ENCODE peak calls at places on chromosome 17, in six cellular contexts. C, R, U, F, B and X are unnamed samples.

GRCh38 chr17:43994272-43995149 is 9.9 kb upstream of the NAGS start:
- DNase-seq in R (peak), U (peak), C (peak), F (peak), B (peak), X (peak)

GRCh38 chr17:41919840-41920579 is 1.3 kb upstream of the ACLY start:
- DNase-seq in U (peak), F (peak), R (no peak), B (no peak), C (no peak), X (peak)

GRCh38 chr17:72591500-72592241 is 470.9 kb downstream of the SOX9 start:
- DNase-seq in F (peak), C (no peak), U (peak), B (no peak), R (no peak), X (no peak)

GRCh38 chr17:79608729-79609039 is 2.2 kb downstream of the RBFOX3 start:
- DNase-seq in C (no peak), F (no peak), B (no peak), U (no peak), R (no peak), X (no peak)

GRCh38 chr17:75877752-75878173 is 618 bp downstream of the TRIM47 start:
- DNase-seq in U (peak), F (peak), B (peak), R (peak), C (peak), X (peak)

GRCh38 chr17:19753661-19754463 is 5.8 kb upstream of the ALDH3A1 start:
- DNase-seq in F (peak), U (no peak), C (no peak), R (no peak), B (no peak), X (no peak)

GRCh38 chr17:49076575-49077384 is 55.8 kb upstream of the B4GALNT2 start:
- DNase-seq in B (no peak), C (no peak), R (peak), U (peak), F (no peak), X (no peak)

GRCh38 chr17:29089601-29090044 is 46.7 kb downstream of the PIPOX start:
- DNase-seq in B (no peak), R (no peak), U (no peak), C (no peak), F (no peak), X (no peak)

GRCh38 chr17:38926290-38927070 is 1.1 kb downstream of the LASP1NB start:
- DNase-seq in R (no peak), C (no peak), U (peak), F (no peak), B (no peak), X (no peak)

GRCh38 chr17:78817123-78817522 is 23.5 kb downstream of the USP36 start:
- DNase-seq in B (no peak), C (no peak), U (no peak), R (no peak), F (no peak), X (no peak)

GRCh38 chr17:28004344-28004743 is 38.1 kb upstream of the NLK start:
- DNase-seq in U (no peak), C (no peak), B (no peak), F (no peak), R (no peak), X (no peak)

GRCh38 chr17:15083225-15083624 is 181.9 kb downstream of the PMP22 start:
- DNase-seq in B (no peak), U (no peak), C (no peak), F (no peak), R (no peak), X (no peak)

GRCh38 chr17:64741038-64741641 is 79.0 kb upstream of the SMURF2 start:
- DNase-seq in C (no peak), F (peak), U (peak), B (peak), R (no peak), X (peak)